ENCODE peak calls at places on chromosomes 7 and 10, in nine cellular contexts. H, U, Q, V, S, T, O, K and J are unnamed samples.

GRCh38 chr7:133742709-133743538 is 384.2 kb upstream of the LRGUK start:
- DNase-seq in H (no peak), U (peak), Q (no peak), V (peak), S (no peak), T (no peak), O (no peak), K (no peak), J (peak)

GRCh38 chr10:128087884-128088695 is 38.1 kb downstream of the MKI67 start:
- DNase-seq in H (no peak), U (no peak), Q (no peak), V (no peak), S (no peak), T (peak), O (peak), K (no peak), J (no peak)

GRCh38 chr10:63343476-63343875 is 122.3 kb downstream of the JMJD1C start:
- DNase-seq in H (peak), U (no peak), Q (no peak), V (no peak), S (no peak), T (no peak), O (no peak), K (no peak), J (no peak)

GRCh38 chr10:121063744-121064143 is 212.6 kb downstream of the WDR11 start:
- DNase-seq in H (no peak), U (no peak), Q (no peak), V (no peak), S (no peak), T (peak), O (no peak), K (no peak), J (no peak)

GRCh38 chr10:86520871-86521619 is 547 bp downstream of the WAPL start:
- DNase-seq in H (peak), U (no peak), Q (peak), V (peak), S (no peak), T (peak), O (peak), K (peak), J (peak)

GRCh38 chr7:103432713-103433112 is 13.3 kb downstream of the SLC26A5 start:
- DNase-seq in H (no peak), U (no peak), Q (no peak), V (no peak), S (no peak), T (no peak), O (no peak), K (no peak), J (peak)

GRCh38 chr7:40437936-40438634 is 303.3 kb downstream of the SUGCT start:
- DNase-seq in H (peak), U (no peak), Q (no peak), V (peak), S (no peak), T (no peak), O (no peak), K (no peak), J (peak)

GRCh38 chr7:94529516-94529915 is 19.9 kb downstream of the CASD1 start:
- DNase-seq in H (peak), U (no peak), Q (no peak), V (peak), S (no peak), T (no peak), O (no peak), K (no peak), J (peak)

GRCh38 chr10:48406204-48406603 is 99.7 kb downstream of the MAPK8 start:
- DNase-seq in H (peak), U (peak), Q (no peak), V (peak), S (no peak), T (no peak), O (peak), K (no peak), J (peak)

GRCh38 chr7:44383566-44383965 is 58.2 kb upstream of the CAMK2B start:
- DNase-seq in H (peak), U (no peak), Q (no peak), V (peak), S (peak), T (no peak), O (no peak), K (no peak), J (peak)

GRCh38 chr10:61588770-61589211 is 73.9 kb upstream of the CABCOCO1 start:
- DNase-seq in H (no peak), U (no peak), Q (no peak), V (no peak), S (no peak), T (no peak), O (no peak), K (no peak), J (peak)

GRCh38 chr7:55063633-55064032 is 44.8 kb downstream of the EGFR start:
- DNase-seq in H (peak), U (no peak), Q (no peak), V (peak), S (no peak), T (no peak), O (no peak), K (no peak), J (peak)

GRCh38 chr10:9853405-9854010 is 1164.2 kb upstream of the CELF2 start:
- DNase-seq in H (no peak), U (no peak), Q (peak), V (no peak), S (no peak), T (no peak), O (no peak), K (no peak), J (no peak)

GRCh38 chr7:71131256-71131752 is 640 bp upstream of the GALNT17 start:
- DNase-seq in H (peak), U (no peak), Q (peak), V (peak), S (no peak), T (no peak), O (no peak), K (peak), J (no peak)

GRCh38 chr7:52940511-52940910 is 94.9 kb upstream of the POM121L12 start:
- DNase-seq in H (peak), U (no peak), Q (no peak), V (no peak), S (peak), T (no peak), O (no peak), K (no peak), J (no peak)

GRCh38 chr7:9983048-9983447 is 990.6 kb upstream of the PHF14 start:
- DNase-seq in H (no peak), U (no peak), Q (no peak), V (no peak), S (no peak), T (no peak), O (no peak), K (no peak), J (no peak)

GRCh38 chr10:80552151-80552646 is 14.5 kb downstream of the SH2D4B start:
- DNase-seq in H (no peak), U (no peak), Q (peak), V (no peak), S (no peak), T (peak), O (no peak), K (peak), J (no peak)

GRCh38 chr10:56095506-56096225 is 265.4 kb downstream of the ZWINT start:
- DNase-seq in H (no peak), U (no peak), Q (no peak), V (no peak), S (no peak), T (no peak), O (no peak), K (no peak), J (no peak)

GRCh38 chr7:136687693-136688322 is 180.6 kb upstream of the CHRM2 start:
- DNase-seq in H (peak), U (peak), Q (no peak), V (peak), S (no peak), T (peak), O (peak), K (no peak), J (peak)

GRCh38 chr7:147540743-147541142 is 1049.8 kb upstream of the C7orf33 start:
- DNase-seq in H (no peak), U (no peak), Q (no peak), V (no peak), S (no peak), T (no peak), O (no peak), K (no peak), J (no peak)

GRCh38 chr7:44962483-44963251 is 16.1 kb downstream of the MYO1G start:
- DNase-seq in H (peak), U (no peak), Q (no peak), V (no peak), S (no peak), T (no peak), O (no peak), K (no peak), J (peak)

GRCh38 chr10:13528875-13529713 is at the start of gene BEND7:
- DNase-seq in H (peak), U (no peak), Q (peak), V (peak), S (no peak), T (no peak), O (peak), K (peak), J (no peak)

GRCh38 chr10:133039823-133040704 is 47.7 kb upstream of the ADGRA1 start:
- DNase-seq in H (no peak), U (no peak), Q (no peak), V (no peak), S (no peak), T (no peak), O (no peak), K (no peak), J (no peak)

GRCh38 chr10:100744136-100744979 is 1.0 kb upstream of the PAX2 start:
- DNase-seq in H (no peak), U (no peak), Q (no peak), V (no peak), S (no peak), T (no peak), O (no peak), K (no peak), J (no peak)

GRCh38 chr7:129530881-129531391 is 28.6 kb downstream of the SMKR1 start:
- DNase-seq in H (peak), U (peak), Q (no peak), V (peak), S (no peak), T (peak), O (no peak), K (no peak), J (peak)

GRCh38 chr7:140229591-140230516 is 53.1 kb upstream of the KDM7A start:
- DNase-seq in H (no peak), U (no peak), Q (peak), V (no peak), S (no peak), T (peak), O (no peak), K (peak), J (no peak)

GRCh38 chr10:99372546-99373271 is 43.6 kb downstream of the CNNM1 start:
- DNase-seq in H (peak), U (no peak), Q (no peak), V (no peak), S (peak), T (peak), O (no peak), K (no peak), J (peak)

GRCh38 chr10:102631525-102632393 is 12.5 kb upstream of the TRIM8 start:
- DNase-seq in H (no peak), U (no peak), Q (no peak), V (no peak), S (no peak), T (no peak), O (no peak), K (no peak), J (no peak)

GRCh38 chr7:47622946-47623640 is 41.2 kb upstream of the TNS3 start:
- DNase-seq in H (peak), U (no peak), Q (no peak), V (peak), S (peak), T (peak), O (no peak), K (no peak), J (peak)

GRCh38 chr7:140062118-140062527 is 628 bp downstream of the PARP12 start:
- DNase-seq in H (no peak), U (no peak), Q (peak), V (peak), S (no peak), T (no peak), O (peak), K (peak), J (no peak)

GRCh38 chr7:138797715-138798320 is at the start of the genes ATP6V0A4 and TMEM213:
- DNase-seq in H (no peak), U (no peak), Q (no peak), V (no peak), S (no peak), T (no peak), O (no peak), K (no peak), J (no peak)

GRCh38 chr10:66837990-66838389 is 87.8 kb upstream of the LRRTM3 start:
- DNase-seq in H (peak), U (no peak), Q (no peak), V (peak), S (peak), T (no peak), O (no peak), K (no peak), J (peak)

GRCh38 chr10:110818311-110819257 is 53.1 kb upstream of the PDCD4 start:
- DNase-seq in H (no peak), U (no peak), Q (no peak), V (no peak), S (no peak), T (no peak), O (no peak), K (no peak), J (no peak)

GRCh38 chr10:117519895-117520294 is 22.7 kb upstream of the EMX2 start:
- DNase-seq in H (no peak), U (no peak), Q (no peak), V (no peak), S (no peak), T (no peak), O (no peak), K (no peak), J (no peak)

GRCh38 chr10:110336111-110336721 is 31.5 kb upstream of the SMNDC1 start:
- DNase-seq in H (peak), U (no peak), Q (no peak), V (peak), S (peak), T (no peak), O (no peak), K (no peak), J (peak)

GRCh38 chr10:79053481-79054202 is 15.1 kb upstream of the ZMIZ1 start:
- DNase-seq in H (no peak), U (no peak), Q (peak), V (no peak), S (no peak), T (no peak), O (no peak), K (no peak), J (no peak)

GRCh38 chr7:155454183-155455112 is 3.5 kb upstream of the EN2 start:
- DNase-seq in H (no peak), U (no peak), Q (no peak), V (no peak), S (no peak), T (no peak), O (no peak), K (no peak), J (no peak)

GRCh38 chr10:113882240-113882639 is 27.8 kb downstream of the NHLRC2 start:
- DNase-seq in H (no peak), U (no peak), Q (no peak), V (no peak), S (no peak), T (no peak), O (no peak), K (no peak), J (no peak)

GRCh38 chr10:131573256-131574215 is 262.0 kb upstream of the TCERG1L start:
- DNase-seq in H (no peak), U (no peak), Q (no peak), V (no peak), S (no peak), T (no peak), O (no peak), K (no peak), J (no peak)

GRCh38 chr10:63657812-63658211 is 136.6 kb downstream of the REEP3 start:
- DNase-seq in H (no peak), U (no peak), Q (no peak), V (no peak), S (no peak), T (no peak), O (no peak), K (no peak), J (no peak)

GRCh38 chr10:28775773-28776172 is 98.5 kb downstream of the BAMBI start:
- DNase-seq in H (no peak), U (no peak), Q (no peak), V (no peak), S (no peak), T (no peak), O (no peak), K (no peak), J (no peak)

GRCh38 chr10:28776519-28776918 is 99.2 kb downstream of the BAMBI start:
- DNase-seq in H (no peak), U (no peak), Q (no peak), V (no peak), S (no peak), T (no peak), O (no peak), K (no peak), J (no peak)

GRCh38 chr10:28777911-28778310 is 100.6 kb downstream of the BAMBI start:
- DNase-seq in H (peak), U (no peak), Q (no peak), V (no peak), S (no peak), T (no peak), O (no peak), K (no peak), J (no peak)

GRCh38 chr10:28778524-28778923 is 101.2 kb downstream of the BAMBI start:
- DNase-seq in H (peak), U (no peak), Q (no peak), V (no peak), S (no peak), T (no peak), O (peak), K (no peak), J (no peak)

GRCh38 chr10:28774051-28774995 is 97.0 kb downstream of the BAMBI start:
- DNase-seq in H (peak), U (no peak), Q (no peak), V (no peak), S (no peak), T (peak), O (no peak), K (no peak), J (no peak)
- TF ChIP-seq CTCF in H (no peak), U (no peak), Q (no peak), V (no peak), S (no peak), T (no peak), O (no peak), K (no peak), J (no peak)

GRCh38 chr10:92590623-92591549 is 2.0 kb upstream of the KIF11 start:
- DNase-seq in H (no peak), U (no peak), Q (peak), V (peak), S (no peak), T (peak), O (peak), K (peak), J (peak)
- H3K4me3 ChIP-seq in H (peak), U (peak), Q (peak), V (peak), S (peak), T (peak), O (peak), K (peak), J (peak)

GRCh38 chr7:23346316-23346715 is 47.2 kb downstream of the MALSU1 start:
- DNase-seq in H (no peak), U (no peak), Q (no peak), V (no peak), S (no peak), T (no peak), O (no peak), K (no peak), J (no peak)
- TF ChIP-seq CTCF in H (no peak), U (no peak), Q (no peak), V (no peak), S (no peak), T (no peak), O (no peak), K (no peak), J (no peak)

GRCh38 chr10:6364893-6365292 is 162.2 kb downstream of the PFKFB3 start:
- DNase-seq in H (no peak), U (no peak), Q (no peak), V (no peak), S (no peak), T (no peak), O (no peak), K (no peak), J (no peak)
- H3K4me3 ChIP-seq in H (no peak), U (no peak), Q (no peak), V (no peak), S (no peak), T (no peak), O (no peak), K (no peak), J (no peak)

DNA sequence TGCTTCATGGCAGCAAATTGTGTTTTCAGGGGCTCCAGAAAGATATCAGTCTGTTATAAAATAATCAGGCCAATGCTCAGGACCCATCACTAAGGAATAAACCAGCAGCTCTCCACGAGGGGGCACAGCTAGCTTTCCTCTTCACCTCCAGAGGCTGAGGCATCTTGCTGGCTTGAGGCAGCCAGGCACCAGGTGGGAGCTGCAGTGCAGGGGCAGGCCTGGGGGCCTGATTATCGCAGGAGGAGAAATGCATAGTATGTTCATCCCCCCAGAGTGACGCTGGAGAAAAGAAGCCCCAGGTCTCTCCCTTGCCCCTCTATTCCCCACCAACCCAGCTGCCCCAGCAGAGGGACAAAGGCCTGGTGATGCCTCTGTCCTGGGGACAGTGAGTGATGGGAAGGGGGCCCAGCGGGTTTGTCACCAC is 128.3 kb upstream of the FAM20C start:
- DNase-seq in H (peak), U (peak), Q (peak), V (peak), S (no peak), T (peak), O (peak), K (peak), J (peak)
- TF ChIP-seq CTCF in H (peak), U (peak), Q (peak), V (peak), S (peak), T (peak), O (peak), K (peak), J (peak)

GRCh38 chr7:127901895-127902703 is 129.1 kb downstream of the LRRC4 start:
- DNase-seq in H (no peak), U (no peak), Q (no peak), V (no peak), S (no peak), T (no peak), O (no peak), K (no peak), J (no peak)
- H3K4me3 ChIP-seq in H (no peak), U (no peak), Q (no peak), V (no peak), S (no peak), T (no peak), O (no peak), K (no peak), J (no peak)